ENCODE peak calls at places on chromosomes 16 and 17, in four cellular contexts. F is A549, A is body of pancreas, E is uterus. D is an unnamed sample.

GRCh38 chr16:50265260-50265659 is 1.1 kb upstream of the ADCY7 start:
- DNase-seq in A (peak; percentile 67), F (no peak), E (no peak), D (no peak)

GRCh38 chr17:79559111-79559887 is 51.6 kb downstream of the RBFOX3 start:
- DNase-seq in E (no peak), F (no peak), A (no peak), D (no peak)

GRCh38 chr16:58727028-58727781 is 6.9 kb downstream of the GOT2 start:
- DNase-seq in F (no peak), E (no peak), A (no peak), D (peak; percentile 67)

GRCh38 chr16:53565300-53565699 is 62.3 kb upstream of the AKTIP start:
- DNase-seq in E (no peak), A (no peak), F (no peak), D (no peak)

GRCh38 chr17:45877467-45877866 is 16.9 kb upstream of the MAPT start:
- DNase-seq in A (no peak), E (no peak), F (no peak), D (no peak)

GRCh38 chr16:8720080-8720966 is 45.9 kb downstream of the ABAT start:
- DNase-seq in A (peak; percentile 63), E (no peak), F (no peak), D (no peak)

GRCh38 chr17:80800775-80801391 is 190.8 kb upstream of the CHMP6 start:
- DNase-seq in E (no peak), F (no peak), A (no peak), D (peak; percentile 37)

GRCh38 chr17:75501378-75502071 is 13.8 kb downstream of the CASKIN2 start:
- DNase-seq in E (no peak), A (no peak), F (no peak), D (no peak)

GRCh38 chr17:59725691-59726090 is 18.2 kb downstream of the VMP1 start:
- DNase-seq in E (no peak), A (no peak), F (no peak), D (no peak)

GRCh38 chr17:40612510-40613244 is 34.9 kb downstream of the SMARCE1 start:
- DNase-seq in E (no peak), A (no peak), F (no peak), D (no peak)

GRCh38 chr16:28821874-28822519 is 802 bp upstream of the ATXN2L start:
- DNase-seq in E (no peak), F (no peak), A (no peak), D (no peak)

GRCh38 chr16:7272567-7273158 is 60.0 kb upstream of the RBFOX1 start:
- DNase-seq in F (no peak), E (no peak), A (no peak), D (no peak)

GRCh38 chr17:68596411-68596945 is 4.7 kb downstream of the FAM20A start:
- DNase-seq in E (no peak), A (no peak), F (no peak), D (no peak)

GRCh38 chr17:7046127-7046724 is 2.3 kb upstream of the SLC16A11 start:
- DNase-seq in F (no peak), A (peak; percentile 95), E (no peak), D (peak; percentile 46)

GRCh38 chr16:11224096-11224893 is 31.7 kb downstream of the SOCS1 start:
- DNase-seq in F (no peak), A (peak; percentile 56), E (peak; percentile 41), D (peak; percentile 75)

GRCh38 chr16:67155305-67156145 is 4.2 kb downstream of the TRADD start:
- DNase-seq in F (peak; percentile 79), A (peak; percentile 78), E (peak; percentile 78), D (peak; percentile 81)

GRCh38 chr17:59427425-59427921 is 96.0 kb downstream of the YPEL2 start:
- DNase-seq in E (no peak), F (no peak), A (no peak), D (no peak)

GRCh38 chr16:87648236-87648635 is 45.9 kb downstream of the JPH3 start:
- DNase-seq in E (no peak), A (no peak), F (no peak), D (no peak)

GRCh38 chr16:87350031-87350430 is 32.8 kb upstream of the C16orf95 start:
- DNase-seq in F (no peak), E (no peak), A (no peak), D (no peak)

GRCh38 chr17:69141802-69142472 is at the start of gene ABCA6:
- DNase-seq in E (no peak), A (no peak), F (no peak), D (no peak)

GRCh38 chr16:56013962-56014552 is 138.9 kb upstream of the CES5A start:
- DNase-seq in F (no peak), A (no peak), E (no peak), D (peak; percentile 62)

GRCh38 chr17:28267720-28268609 is 51.0 kb upstream of the TMEM97 start:
- DNase-seq in A (no peak), F (no peak), E (no peak), D (no peak)

GRCh38 chr17:42422958-42423712 is at the start of gene CAVIN1:
- DNase-seq in F (peak; percentile 99), E (peak; percentile 100), A (peak; percentile 93), D (peak; percentile 94)

GRCh38 chr16:87407511-87408112 is 15.5 kb downstream of the MAP1LC3B start:
- DNase-seq in A (peak; percentile 37), E (no peak), F (no peak), D (peak; percentile 44)

GRCh38 chr17:4229627-4230026 is 34.2 kb downstream of the ANKFY1 start:
- DNase-seq in E (peak; percentile 67), A (peak; percentile 29), F (no peak), D (no peak)

GRCh38 chr16:2242598-2242997 is 6.4 kb downstream of the DNASE1L2 start:
- DNase-seq in E (no peak), A (no peak), F (no peak), D (no peak)

GRCh38 chr16:2244301-2244700 is 7.1 kb downstream of the ECI1 start:
- DNase-seq in F (no peak), E (no peak), A (peak; percentile 20), D (no peak)

GRCh38 chr16:2244926-2245795 is 6.2 kb downstream of the ECI1 start:
- DNase-seq in A (no peak), F (no peak), E (no peak), D (no peak)

GRCh38 chr16:2243781-2244180 is 7.5 kb downstream of the DNASE1L2 start:
- DNase-seq in E (no peak), A (no peak), F (no peak), D (no peak)

GRCh38 chr16:2243031-2243528 is 6.8 kb downstream of the DNASE1L2 start:
- DNase-seq in E (no peak), A (no peak), F (peak; percentile 41), D (no peak)
- TF ChIP-seq CTCF in E (no peak), A (no peak), F (no peak), D (no peak)

GRCh38 chr17:49632201-49632600 is 45.7 kb downstream of the SPOP start:
- DNase-seq in A (no peak), E (no peak), F (no peak), D (no peak)

GRCh38 chr17:49634487-49634865 is 43.4 kb downstream of the SPOP start:
- DNase-seq in F (no peak), A (no peak), E (no peak), D (no peak)

GRCh38 chr17:49631496-49631895 is 46.4 kb downstream of the SPOP start:
- DNase-seq in F (no peak), E (no peak), A (no peak), D (no peak)

GRCh38 chr17:49633762-49634486 is 44.0 kb downstream of the SPOP start:
- DNase-seq in A (no peak), E (no peak), F (no peak), D (no peak)

DNA sequence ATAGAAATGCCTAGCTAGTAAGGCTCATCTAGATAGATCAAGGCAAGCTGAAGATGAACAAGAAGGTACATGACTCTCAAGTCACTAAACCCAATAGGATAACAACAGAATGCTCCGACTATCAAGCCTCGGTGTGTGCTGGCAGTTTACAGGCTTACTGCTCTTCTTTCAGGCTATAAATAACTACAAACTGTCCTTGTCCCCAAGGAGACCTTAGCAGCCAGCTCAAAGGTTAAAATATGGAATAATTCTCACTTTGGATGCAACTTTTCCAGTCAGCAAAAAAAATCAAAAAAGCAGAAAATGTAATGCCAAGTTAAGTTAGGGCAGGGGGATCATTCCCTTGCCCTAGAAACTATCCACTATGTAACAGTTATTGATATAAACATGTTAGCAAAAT is 44.6 kb downstream of the SPOP start:
- DNase-seq in F (no peak), E (no peak), A (no peak), D (no peak)
- H3K4me1 ChIP-seq in F (peaks cover 20% of the 10 kb centered on the region), E (peaks cover 12% of the 10 kb centered on the region), A (peaks cover 65% of the 10 kb centered on the region), D (no peaks in the 10 kb centered on the region)

GRCh38 chr17:2396568-2397246 is 4.2 kb downstream of the MNT start:
- DNase-seq in A (peak; percentile 94), E (peak; percentile 95), F (peak; percentile 86), D (peak; percentile 91)

GRCh38 chr17:2396192-2396567 is 4.7 kb downstream of the MNT start:
- DNase-seq in E (no peak), A (no peak), F (no peak), D (no peak)

GRCh38 chr17:2394775-2395191 is 6.1 kb downstream of the MNT start:
- DNase-seq in F (no peak), E (no peak), A (no peak), D (no peak)

GRCh38 chr17:2393954-2394749 is 6.7 kb downstream of the MNT start:
- DNase-seq in F (no peak), E (no peak), A (no peak), D (no peak)

GRCh38 chr17:2395258-2396170 is 5.3 kb downstream of the MNT start:
- DNase-seq in A (no peak), E (no peak), F (peak; percentile 51), D (peak; percentile 59)
- TF ChIP-seq CTCF in A (no peak), E (no peak), F (no peak), D (no peak)

DNA sequence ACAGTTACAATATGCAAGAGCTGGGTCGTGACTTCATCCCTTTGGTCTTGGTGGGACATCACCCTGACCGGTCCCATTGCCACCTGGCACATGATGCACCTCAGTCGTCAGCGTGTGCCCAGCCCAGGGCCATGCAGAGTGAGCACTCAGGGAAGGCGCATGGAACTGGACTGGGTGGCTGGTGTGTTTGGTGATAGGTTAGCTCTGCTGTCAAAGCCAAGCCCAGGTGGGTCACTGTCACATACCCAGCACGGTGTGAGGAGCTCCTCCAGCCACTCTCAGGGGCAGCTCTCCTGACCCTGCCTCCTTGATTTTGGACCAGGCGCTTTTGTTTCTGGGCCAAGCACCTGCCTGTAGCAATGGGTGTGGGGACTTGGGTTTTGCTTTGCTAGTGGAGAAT is 180.9 kb downstream of the RAB11FIP4 start:
- DNase-seq in F (no peak), E (no peak), A (no peak), D (no peak)
- H3K4me1 ChIP-seq in F (peaks cover 11% of the 10 kb centered on the region), E (peaks cover 4% of the 10 kb centered on the region), A (peaks cover 66% of the 10 kb centered on the region), D (peaks cover 34% of the 10 kb centered on the region)

GRCh38 chr16:12674524-12674923 is 129.2 kb downstream of the CPPED1 start:
- DNase-seq in E (no peak), A (no peak), F (no peak), D (no peak)
- TF ChIP-seq CTCF in E (no peak), A (no peak), F (no peak), D (no peak)

GRCh38 chr17:17176341-17176740 is 29.8 kb downstream of the PLD6 start:
- DNase-seq in F (no peak), E (no peak), A (no peak), D (no peak)

GRCh38 chr17:17175340-17175739 is 30.8 kb downstream of the PLD6 start:
- DNase-seq in A (no peak), F (no peak), E (no peak), D (no peak)

GRCh38 chr17:17177186-17177585 is 28.9 kb downstream of the PLD6 start:
- DNase-seq in A (no peak), E (no peak), F (no peak), D (no peak)

GRCh38 chr17:17173921-17174320 is 32.2 kb downstream of the PLD6 start:
- DNase-seq in A (no peak), F (no peak), E (no peak), D (no peak)

GRCh38 chr17:17175917-17176316 is 30.2 kb downstream of the PLD6 start:
- DNase-seq in E (no peak), F (no peak), A (no peak), D (no peak)
- H3K4me1 ChIP-seq in E (no peaks in the 10 kb centered on the region), F (no peaks in the 10 kb centered on the region), A (peaks cover 5% of the 10 kb centered on the region), D (no peaks in the 10 kb centered on the region)